ENCODE peak calls at places on chromosomes 4 and X, in six cellular contexts. One of them, this sample, is unnamed.

GRCh38 chr4:8380511-8381415 is 59.8 kb downstream of the ACOX3 start:
- DNase-seq in neuronal stem cell: no peak
- DNase-seq in IMR-90: no peak
- DNase-seq in H1: no peak
- DNase-seq in mesenchymal stem cell: no peak
- DNase-seq in trophoblast cell: no peak
- DNase-seq in this sample: no peak

GRCh38 chrX:11533211-11533651 is 132.5 kb downstream of the ARHGAP6 start:
- DNase-seq in neuronal stem cell: peak; percentile 18
- DNase-seq in IMR-90: peak; percentile 89
- DNase-seq in H1: no peak
- DNase-seq in mesenchymal stem cell: peak; percentile 77
- DNase-seq in trophoblast cell: peak; percentile 87
- DNase-seq in this sample: peak; percentile 66

GRCh38 chr4:81173213-81173612 is 41.8 kb downstream of the PRKG2 start:
- DNase-seq in neuronal stem cell: no peak
- DNase-seq in IMR-90: peak; percentile 58
- DNase-seq in H1: no peak
- DNase-seq in mesenchymal stem cell: peak; percentile 34
- DNase-seq in trophoblast cell: no peak
- DNase-seq in this sample: no peak

GRCh38 chr4:17662694-17663093 is 48.3 kb downstream of the MED28 start:
- DNase-seq in neuronal stem cell: no peak
- DNase-seq in IMR-90: peak; percentile 21
- DNase-seq in H1: no peak
- DNase-seq in mesenchymal stem cell: peak; percentile 6
- DNase-seq in trophoblast cell: no peak
- DNase-seq in this sample: no peak

GRCh38 chrX:20217279-20217678 is 49.4 kb downstream of the RPS6KA3 start:
- DNase-seq in neuronal stem cell: no peak
- DNase-seq in IMR-90: peak; percentile 78
- DNase-seq in H1: no peak
- DNase-seq in mesenchymal stem cell: peak; percentile 46
- DNase-seq in trophoblast cell: no peak
- DNase-seq in this sample: no peak

GRCh38 chrX:125646195-125646594 is 326.5 kb downstream of the TEX13C start:
- DNase-seq in neuronal stem cell: no peak
- DNase-seq in IMR-90: no peak
- DNase-seq in H1: no peak
- DNase-seq in mesenchymal stem cell: no peak
- DNase-seq in trophoblast cell: peak; percentile 17
- DNase-seq in this sample: no peak

GRCh38 chr4:115323106-115323684 is 209.8 kb upstream of the NDST4 start:
- DNase-seq in neuronal stem cell: no peak
- DNase-seq in IMR-90: no peak
- DNase-seq in H1: no peak
- DNase-seq in mesenchymal stem cell: no peak
- DNase-seq in trophoblast cell: no peak
- DNase-seq in this sample: no peak

GRCh38 chr4:63906660-63907146 is 502.5 kb downstream of the TECRL start:
- DNase-seq in neuronal stem cell: peak; percentile 14
- DNase-seq in IMR-90: no peak
- DNase-seq in H1: no peak
- DNase-seq in mesenchymal stem cell: no peak
- DNase-seq in trophoblast cell: no peak
- DNase-seq in this sample: no peak

GRCh38 chr4:180009316-180009715 is 2233.9 kb upstream of the TENM3 start:
- DNase-seq in neuronal stem cell: no peak
- DNase-seq in IMR-90: peak; percentile 28
- DNase-seq in H1: no peak
- DNase-seq in mesenchymal stem cell: no peak
- DNase-seq in trophoblast cell: no peak
- DNase-seq in this sample: no peak

DNA sequence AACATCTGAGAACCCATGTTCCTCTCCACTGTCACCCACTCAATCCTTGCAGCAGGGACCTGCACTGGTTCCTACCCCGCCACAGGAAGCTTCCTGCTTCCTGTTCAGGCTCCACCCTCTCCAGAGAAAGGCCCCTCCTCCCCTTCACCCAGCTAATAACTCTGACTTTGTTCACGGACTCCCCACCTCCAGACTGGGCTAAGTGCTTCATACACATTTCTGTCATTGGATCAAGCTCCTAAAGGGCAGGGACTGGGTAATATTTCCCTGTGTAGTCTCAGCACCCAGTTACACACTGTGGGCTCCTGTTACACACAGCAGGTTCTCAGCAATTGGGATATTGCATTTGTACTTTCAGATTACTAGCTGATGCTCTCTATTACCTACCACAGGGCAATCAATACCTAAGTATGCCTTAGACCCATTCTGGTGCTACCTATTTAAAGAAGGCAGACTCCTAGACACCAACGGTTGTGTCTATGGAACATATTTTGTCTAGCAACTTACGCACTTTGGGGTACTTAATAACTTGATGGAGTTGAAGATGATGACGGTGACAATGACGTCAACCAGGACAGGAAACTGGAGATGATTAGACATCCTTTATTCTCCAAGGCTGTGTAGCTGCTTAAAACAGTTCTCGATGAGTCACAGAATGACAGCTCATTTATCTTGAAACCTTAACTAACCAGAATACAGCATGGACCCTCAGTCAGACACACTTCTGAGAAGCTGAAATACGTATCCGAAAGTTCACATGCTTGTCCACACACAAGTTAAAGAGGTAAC is 58.1 kb downstream of the MAML3 start:
- DNase-seq in neuronal stem cell: no peak
- DNase-seq in IMR-90: peak; percentile 100
- DNase-seq in H1: no peak
- DNase-seq in mesenchymal stem cell: peak; percentile 99
- DNase-seq in trophoblast cell: no peak
- DNase-seq in this sample: peak; percentile 48
- H3K4me3 ChIP-seq in neuronal stem cell: no peak overlapping the region
- H3K4me3 ChIP-seq in IMR-90: no peak overlapping the region
- H3K4me3 ChIP-seq in H1: no peak overlapping the region
- H3K4me3 ChIP-seq in mesenchymal stem cell: no peak overlapping the region
- H3K4me3 ChIP-seq in trophoblast cell: no peak overlapping the region
- H3K4me3 ChIP-seq in this sample: no peak overlapping the region

GRCh38 chrX:106802388-106803275 is at the start of gene TBC1D8B:
- DNase-seq in neuronal stem cell: peak; percentile 67
- DNase-seq in IMR-90: peak; percentile 92
- DNase-seq in H1: peak; percentile 55
- DNase-seq in mesenchymal stem cell: peak; percentile 92
- DNase-seq in trophoblast cell: peak; percentile 86
- DNase-seq in this sample: peak; percentile 96
- H2BK5ac ChIP-seq in neuronal stem cell: no peak within 1 kb of the TSS
- H2BK5ac ChIP-seq in IMR-90: peak within 1 kb of the TSS; percentile 73
- H2BK5ac ChIP-seq in H1: peak within 1 kb of the TSS; percentile 66
- H2BK5ac ChIP-seq in mesenchymal stem cell: no peak within 1 kb of the TSS
- H2BK5ac ChIP-seq in trophoblast cell: no peak within 1 kb of the TSS
- H2BK5ac ChIP-seq in this sample: no peak within 1 kb of the TSS

GRCh38 chr4:76984127-76984526 is 34.6 kb downstream of the SEPTIN11 start:
- DNase-seq in neuronal stem cell: no peak
- DNase-seq in IMR-90: peak; percentile 69
- DNase-seq in H1: no peak
- DNase-seq in mesenchymal stem cell: peak; percentile 82
- DNase-seq in trophoblast cell: peak; percentile 37
- DNase-seq in this sample: peak; percentile 49

GRCh38 chr4:76982638-76983579 is 33.4 kb downstream of the SEPTIN11 start:
- DNase-seq in neuronal stem cell: no peak
- DNase-seq in IMR-90: peak; percentile 54
- DNase-seq in H1: no peak
- DNase-seq in mesenchymal stem cell: peak; percentile 67
- DNase-seq in trophoblast cell: peak; percentile 91
- DNase-seq in this sample: no peak

GRCh38 chr4:76987153-76987562 is 37.6 kb downstream of the SEPTIN11 start:
- DNase-seq in neuronal stem cell: no peak
- DNase-seq in IMR-90: peak; percentile 99
- DNase-seq in H1: no peak
- DNase-seq in mesenchymal stem cell: peak; percentile 97
- DNase-seq in trophoblast cell: no peak
- DNase-seq in this sample: peak; percentile 79

GRCh38 chr4:76987685-76988084 is 38.1 kb downstream of the SEPTIN11 start:
- DNase-seq in neuronal stem cell: no peak
- DNase-seq in IMR-90: no peak
- DNase-seq in H1: no peak
- DNase-seq in mesenchymal stem cell: no peak
- DNase-seq in trophoblast cell: no peak
- DNase-seq in this sample: no peak

DNA sequence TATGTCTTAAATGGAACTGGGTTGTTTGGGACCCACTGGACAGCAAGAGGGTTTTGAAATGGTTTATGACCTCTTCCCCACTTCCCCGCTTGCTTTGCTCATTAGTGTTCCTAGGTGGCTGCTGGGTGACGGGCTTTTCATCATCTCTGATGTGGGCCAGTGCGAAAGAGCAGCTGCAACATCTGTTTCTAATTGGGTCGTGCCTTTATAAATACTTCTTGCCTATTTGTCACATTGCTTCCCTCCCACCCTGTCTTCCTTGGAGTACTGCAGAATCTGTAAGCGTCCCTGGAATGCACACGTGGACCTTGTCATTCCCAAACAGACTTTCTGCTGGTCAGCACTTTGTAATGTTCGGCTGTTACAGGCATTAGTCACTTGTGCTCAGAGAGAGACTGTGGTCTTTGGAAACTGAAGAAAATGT is 35.2 kb downstream of the SEPTIN11 start:
- DNase-seq in neuronal stem cell: peak; percentile 42
- DNase-seq in IMR-90: peak; percentile 100
- DNase-seq in H1: no peak
- DNase-seq in mesenchymal stem cell: peak; percentile 99
- DNase-seq in trophoblast cell: peak; percentile 98
- DNase-seq in this sample: peak; percentile 78
- H3K18ac ChIP-seq in neuronal stem cell: no peak overlapping the region
- H3K18ac ChIP-seq in IMR-90: peak overlapping the region; percentile 29
- H3K18ac ChIP-seq in H1: no peak overlapping the region
- H3K18ac ChIP-seq in mesenchymal stem cell: no peak overlapping the region
- H3K18ac ChIP-seq in trophoblast cell: no peak overlapping the region
- H3K18ac ChIP-seq in this sample: no peak overlapping the region

GRCh38 chrX:69100478-69100877 is 64.8 kb downstream of the PJA1 start:
- DNase-seq in neuronal stem cell: no peak
- DNase-seq in IMR-90: no peak
- DNase-seq in H1: no peak
- DNase-seq in mesenchymal stem cell: no peak
- DNase-seq in trophoblast cell: no peak
- DNase-seq in this sample: no peak

GRCh38 chrX:69096963-69097362 is 68.3 kb downstream of the PJA1 start:
- DNase-seq in neuronal stem cell: no peak
- DNase-seq in IMR-90: no peak
- DNase-seq in H1: no peak
- DNase-seq in mesenchymal stem cell: no peak
- DNase-seq in trophoblast cell: no peak
- DNase-seq in this sample: no peak

GRCh38 chrX:69097451-69098236 is 67.6 kb downstream of the PJA1 start:
- DNase-seq in neuronal stem cell: no peak
- DNase-seq in IMR-90: no peak
- DNase-seq in H1: no peak
- DNase-seq in mesenchymal stem cell: no peak
- DNase-seq in trophoblast cell: peak; percentile 73
- DNase-seq in this sample: peak; percentile 93

GRCh38 chrX:69093960-69094935 is 71.0 kb downstream of the PJA1 start:
- DNase-seq in neuronal stem cell: peak; percentile 40
- DNase-seq in IMR-90: peak; percentile 60
- DNase-seq in H1: peak; percentile 53
- DNase-seq in mesenchymal stem cell: peak; percentile 58
- DNase-seq in trophoblast cell: peak; percentile 82
- DNase-seq in this sample: peak; percentile 82

DNA sequence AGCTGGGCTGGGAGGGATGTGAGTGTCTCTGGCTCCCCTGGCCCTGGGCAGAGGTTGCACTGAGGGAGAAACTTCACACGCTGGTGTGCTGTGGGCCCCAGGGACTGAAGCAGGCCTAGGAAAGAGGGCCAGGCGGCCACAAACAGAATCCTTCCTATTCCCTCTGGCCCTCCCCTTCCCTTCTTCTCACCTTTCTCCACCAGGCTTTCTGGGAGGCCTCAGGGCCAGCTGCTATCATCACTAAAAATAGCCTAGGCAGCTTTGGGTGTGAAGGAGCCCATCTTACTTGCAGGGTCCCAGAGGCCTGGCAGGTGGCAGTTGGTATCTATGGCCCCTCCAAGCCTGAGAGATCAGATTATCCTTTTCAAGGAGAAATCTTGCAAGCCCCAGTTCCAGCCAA is 70.0 kb downstream of the PJA1 start:
- DNase-seq in neuronal stem cell: no peak
- DNase-seq in IMR-90: no peak
- DNase-seq in H1: no peak
- DNase-seq in mesenchymal stem cell: no peak
- DNase-seq in trophoblast cell: no peak
- DNase-seq in this sample: peak; percentile 34
- H3K4me3 ChIP-seq in neuronal stem cell: no peak overlapping the region
- H3K4me3 ChIP-seq in IMR-90: no peak overlapping the region
- H3K4me3 ChIP-seq in H1: no peak overlapping the region
- H3K4me3 ChIP-seq in mesenchymal stem cell: no peak overlapping the region
- H3K4me3 ChIP-seq in trophoblast cell: no peak overlapping the region
- H3K4me3 ChIP-seq in this sample: no peak overlapping the region

GRCh38 chr4:112645541-112646329 is 8.8 kb downstream of the LARP7 start:
- DNase-seq in neuronal stem cell: no peak
- DNase-seq in IMR-90: no peak
- DNase-seq in H1: peak; percentile 75
- DNase-seq in mesenchymal stem cell: no peak
- DNase-seq in trophoblast cell: no peak
- DNase-seq in this sample: peak; percentile 96

GRCh38 chr4:112649055-112649408 is 12.1 kb downstream of the LARP7 start:
- DNase-seq in neuronal stem cell: no peak
- DNase-seq in IMR-90: no peak
- DNase-seq in H1: no peak
- DNase-seq in mesenchymal stem cell: no peak
- DNase-seq in trophoblast cell: no peak
- DNase-seq in this sample: no peak

GRCh38 chr4:112648263-112649054 is 11.5 kb downstream of the LARP7 start:
- DNase-seq in neuronal stem cell: no peak
- DNase-seq in IMR-90: peak; percentile 33
- DNase-seq in H1: no peak
- DNase-seq in mesenchymal stem cell: no peak
- DNase-seq in trophoblast cell: no peak
- DNase-seq in this sample: peak; percentile 99

GRCh38 chr4:112646632-112647537 is 9.9 kb downstream of the LARP7 start:
- DNase-seq in neuronal stem cell: no peak
- DNase-seq in IMR-90: no peak
- DNase-seq in H1: no peak
- DNase-seq in mesenchymal stem cell: no peak
- DNase-seq in trophoblast cell: no peak
- DNase-seq in this sample: no peak

GRCh38 chr4:112647785-112648184 is 10.8 kb downstream of the LARP7 start:
- DNase-seq in neuronal stem cell: no peak
- DNase-seq in IMR-90: no peak
- DNase-seq in H1: no peak
- DNase-seq in mesenchymal stem cell: no peak
- DNase-seq in trophoblast cell: no peak
- DNase-seq in this sample: peak; percentile 83
- H2BK5ac ChIP-seq in neuronal stem cell: no peak overlapping the region
- H2BK5ac ChIP-seq in IMR-90: no peak overlapping the region
- H2BK5ac ChIP-seq in H1: peak overlapping the region; percentile 85
- H2BK5ac ChIP-seq in mesenchymal stem cell: no peak overlapping the region
- H2BK5ac ChIP-seq in trophoblast cell: no peak overlapping the region
- H2BK5ac ChIP-seq in this sample: peak overlapping the region; percentile 4